ENCODE peak calls at places on chromosome 3, in ten cellular contexts. One of them, this sample, is unnamed.

GRCh38 chr3:45496550-45496949 is 98.0 kb upstream of the LIMD1 start:
- DNase-seq in body of pancreas: peak
- DNase-seq in heart left ventricle: peak
- DNase-seq in ovary: peak
- DNase-seq in sigmoid colon: no peak
- DNase-seq in IMR-90: no peak
- DNase-seq in stomach: no peak
- DNase-seq in transverse colon: no peak
- DNase-seq in Peyer's patch: no peak
- DNase-seq in NB4: no peak
- DNase-seq in this sample: no peak

GRCh38 chr3:126711361-126711760 is 7.3 kb downstream of the CHCHD6 start:
- DNase-seq in Peyer's patch: no peak
- DNase-seq in ovary: no peak
- DNase-seq in sigmoid colon: no peak
- DNase-seq in transverse colon: no peak
- DNase-seq in stomach: no peak
- DNase-seq in NB4: no peak
- DNase-seq in body of pancreas: no peak
- DNase-seq in IMR-90: peak
- DNase-seq in heart left ventricle: no peak
- DNase-seq in this sample: no peak

GRCh38 chr3:139935866-139936817 is 1.2 kb downstream of the CLSTN2 start:
- DNase-seq in ovary: peak
- DNase-seq in sigmoid colon: peak
- DNase-seq in NB4: no peak
- DNase-seq in stomach: peak
- DNase-seq in transverse colon: no peak
- DNase-seq in heart left ventricle: peak
- DNase-seq in Peyer's patch: no peak
- DNase-seq in body of pancreas: peak
- DNase-seq in IMR-90: no peak
- DNase-seq in this sample: peak

GRCh38 chr3:95319921-95320494 is 1257.1 kb downstream of the NSUN3 start:
- DNase-seq in body of pancreas: no peak
- DNase-seq in IMR-90: no peak
- DNase-seq in NB4: no peak
- DNase-seq in Peyer's patch: no peak
- DNase-seq in transverse colon: no peak
- DNase-seq in heart left ventricle: no peak
- DNase-seq in stomach: no peak
- DNase-seq in ovary: no peak
- DNase-seq in sigmoid colon: no peak
- DNase-seq in this sample: no peak

GRCh38 chr3:37536799-37537311 is 324.8 kb upstream of the CTDSPL start:
- DNase-seq in ovary: no peak
- DNase-seq in heart left ventricle: no peak
- DNase-seq in transverse colon: no peak
- DNase-seq in IMR-90: no peak
- DNase-seq in Peyer's patch: no peak
- DNase-seq in NB4: no peak
- DNase-seq in stomach: no peak
- DNase-seq in body of pancreas: no peak
- DNase-seq in sigmoid colon: no peak
- DNase-seq in this sample: no peak

GRCh38 chr3:177354461-177354860 is 157.2 kb upstream of the TBL1XR1 start:
- DNase-seq in NB4: no peak
- DNase-seq in stomach: no peak
- DNase-seq in Peyer's patch: no peak
- DNase-seq in transverse colon: no peak
- DNase-seq in ovary: no peak
- DNase-seq in body of pancreas: no peak
- DNase-seq in sigmoid colon: no peak
- DNase-seq in IMR-90: no peak
- DNase-seq in heart left ventricle: no peak
- DNase-seq in this sample: no peak

GRCh38 chr3:8589880-8590556 is 54.6 kb downstream of the SSUH2 start:
- DNase-seq in stomach: no peak
- DNase-seq in NB4: no peak
- DNase-seq in body of pancreas: no peak
- DNase-seq in ovary: no peak
- DNase-seq in transverse colon: no peak
- DNase-seq in heart left ventricle: no peak
- DNase-seq in Peyer's patch: no peak
- DNase-seq in IMR-90: peak
- DNase-seq in sigmoid colon: no peak
- DNase-seq in this sample: no peak

GRCh38 chr3:62497156-62497555 is 123.8 kb upstream of the FEZF2 start:
- DNase-seq in NB4: no peak
- DNase-seq in sigmoid colon: no peak
- DNase-seq in IMR-90: no peak
- DNase-seq in transverse colon: no peak
- DNase-seq in stomach: no peak
- DNase-seq in body of pancreas: no peak
- DNase-seq in Peyer's patch: no peak
- DNase-seq in heart left ventricle: no peak
- DNase-seq in ovary: no peak
- DNase-seq in this sample: no peak

GRCh38 chr3:50516048-50516871 is 12.8 kb upstream of the CACNA2D2 start:
- DNase-seq in ovary: peak
- DNase-seq in NB4: peak
- DNase-seq in body of pancreas: peak
- DNase-seq in stomach: peak
- DNase-seq in IMR-90: no peak
- DNase-seq in transverse colon: peak
- DNase-seq in Peyer's patch: peak
- DNase-seq in sigmoid colon: no peak
- DNase-seq in heart left ventricle: peak
- DNase-seq in this sample: peak

GRCh38 chr3:27533718-27534578 is 49.8 kb upstream of the SLC4A7 start:
- DNase-seq in stomach: peak
- DNase-seq in IMR-90: peak
- DNase-seq in NB4: peak
- DNase-seq in sigmoid colon: peak
- DNase-seq in Peyer's patch: peak
- DNase-seq in transverse colon: peak
- DNase-seq in heart left ventricle: no peak
- DNase-seq in ovary: no peak
- DNase-seq in body of pancreas: peak
- DNase-seq in this sample: no peak

GRCh38 chr3:129268396-129268795 is 10.3 kb upstream of the HMCES start:
- DNase-seq in ovary: no peak
- DNase-seq in NB4: no peak
- DNase-seq in body of pancreas: no peak
- DNase-seq in transverse colon: no peak
- DNase-seq in IMR-90: no peak
- DNase-seq in stomach: no peak
- DNase-seq in Peyer's patch: no peak
- DNase-seq in sigmoid colon: peak
- DNase-seq in heart left ventricle: no peak
- DNase-seq in this sample: no peak

GRCh38 chr3:124745092-124745491 is 14.8 kb downstream of the UMPS start:
- DNase-seq in NB4: no peak
- DNase-seq in stomach: no peak
- DNase-seq in Peyer's patch: no peak
- DNase-seq in IMR-90: no peak
- DNase-seq in sigmoid colon: no peak
- DNase-seq in body of pancreas: no peak
- DNase-seq in ovary: no peak
- DNase-seq in transverse colon: no peak
- DNase-seq in heart left ventricle: no peak
- DNase-seq in this sample: no peak

GRCh38 chr3:124741027-124741426 is 10.8 kb downstream of the UMPS start:
- DNase-seq in ovary: no peak
- DNase-seq in stomach: no peak
- DNase-seq in transverse colon: no peak
- DNase-seq in body of pancreas: no peak
- DNase-seq in Peyer's patch: no peak
- DNase-seq in heart left ventricle: no peak
- DNase-seq in NB4: no peak
- DNase-seq in IMR-90: peak
- DNase-seq in sigmoid colon: no peak
- DNase-seq in this sample: no peak

GRCh38 chr3:124748560-124749198 is 18.4 kb downstream of the UMPS start:
- DNase-seq in stomach: no peak
- DNase-seq in body of pancreas: no peak
- DNase-seq in NB4: no peak
- DNase-seq in sigmoid colon: no peak
- DNase-seq in Peyer's patch: no peak
- DNase-seq in ovary: no peak
- DNase-seq in IMR-90: no peak
- DNase-seq in transverse colon: no peak
- DNase-seq in heart left ventricle: no peak
- DNase-seq in this sample: no peak

GRCh38 chr3:124747111-124747981 is 17.1 kb downstream of the UMPS start:
- DNase-seq in ovary: no peak
- DNase-seq in heart left ventricle: no peak
- DNase-seq in Peyer's patch: no peak
- DNase-seq in NB4: no peak
- DNase-seq in transverse colon: no peak
- DNase-seq in body of pancreas: no peak
- DNase-seq in IMR-90: no peak
- DNase-seq in sigmoid colon: no peak
- DNase-seq in stomach: no peak
- DNase-seq in this sample: peak

GRCh38 chr3:124745756-124746155 is 15.5 kb downstream of the UMPS start:
- DNase-seq in heart left ventricle: no peak
- DNase-seq in stomach: no peak
- DNase-seq in Peyer's patch: no peak
- DNase-seq in ovary: no peak
- DNase-seq in body of pancreas: no peak
- DNase-seq in IMR-90: no peak
- DNase-seq in transverse colon: no peak
- DNase-seq in NB4: no peak
- DNase-seq in sigmoid colon: no peak
- DNase-seq in this sample: peak
- TF ChIP-seq POLR2A in heart left ventricle: no peak
- TF ChIP-seq POLR2A in stomach: no peak
- TF ChIP-seq POLR2A in Peyer's patch: no peak
- TF ChIP-seq POLR2A in ovary: no peak
- TF ChIP-seq POLR2A in body of pancreas: no peak
- TF ChIP-seq POLR2A in IMR-90: no peak
- TF ChIP-seq POLR2A in transverse colon: no peak
- TF ChIP-seq POLR2A in NB4: no peak
- TF ChIP-seq POLR2A in sigmoid colon: no peak
- TF ChIP-seq POLR2A in this sample: no peak

GRCh38 chr3:11643212-11644087 is at the start of gene VGLL4:
- DNase-seq in transverse colon: peak
- DNase-seq in heart left ventricle: peak
- DNase-seq in sigmoid colon: peak
- DNase-seq in stomach: peak
- DNase-seq in IMR-90: peak
- DNase-seq in ovary: peak
- DNase-seq in Peyer's patch: peak
- DNase-seq in body of pancreas: peak
- DNase-seq in NB4: peak
- DNase-seq in this sample: peak

GRCh38 chr3:11641683-11642407 is 1.9 kb downstream of the VGLL4 start:
- DNase-seq in heart left ventricle: no peak
- DNase-seq in ovary: no peak
- DNase-seq in NB4: peak
- DNase-seq in body of pancreas: peak
- DNase-seq in Peyer's patch: no peak
- DNase-seq in stomach: no peak
- DNase-seq in transverse colon: no peak
- DNase-seq in IMR-90: peak
- DNase-seq in sigmoid colon: no peak
- DNase-seq in this sample: peak

GRCh38 chr3:11641316-11641682 is 2.4 kb downstream of the VGLL4 start:
- DNase-seq in body of pancreas: no peak
- DNase-seq in ovary: no peak
- DNase-seq in IMR-90: peak
- DNase-seq in transverse colon: no peak
- DNase-seq in sigmoid colon: no peak
- DNase-seq in Peyer's patch: no peak
- DNase-seq in heart left ventricle: no peak
- DNase-seq in NB4: no peak
- DNase-seq in stomach: no peak
- DNase-seq in this sample: no peak

GRCh38 chr3:11640009-11640673 is 3.6 kb downstream of the VGLL4 start:
- DNase-seq in transverse colon: no peak
- DNase-seq in heart left ventricle: no peak
- DNase-seq in ovary: no peak
- DNase-seq in body of pancreas: no peak
- DNase-seq in Peyer's patch: no peak
- DNase-seq in IMR-90: peak
- DNase-seq in sigmoid colon: no peak
- DNase-seq in NB4: no peak
- DNase-seq in stomach: no peak
- DNase-seq in this sample: no peak

GRCh38 chr3:11642455-11643162 is 1.1 kb downstream of the VGLL4 start:
- DNase-seq in ovary: peak
- DNase-seq in NB4: peak
- DNase-seq in transverse colon: peak
- DNase-seq in sigmoid colon: peak
- DNase-seq in IMR-90: peak
- DNase-seq in heart left ventricle: peak
- DNase-seq in Peyer's patch: peak
- DNase-seq in body of pancreas: peak
- DNase-seq in stomach: peak
- DNase-seq in this sample: peak
- TF ChIP-seq POLR2A in ovary: peak
- TF ChIP-seq POLR2A in NB4: peak
- TF ChIP-seq POLR2A in transverse colon: peak
- TF ChIP-seq POLR2A in sigmoid colon: peak
- TF ChIP-seq POLR2A in IMR-90: peak
- TF ChIP-seq POLR2A in heart left ventricle: no peak
- TF ChIP-seq POLR2A in Peyer's patch: no peak
- TF ChIP-seq POLR2A in body of pancreas: peak
- TF ChIP-seq POLR2A in stomach: no peak
- TF ChIP-seq POLR2A in this sample: peak

GRCh38 chr3:40505599-40506462 is at the start of gene ZNF620:
- DNase-seq in body of pancreas: peak
- DNase-seq in IMR-90: peak
- DNase-seq in transverse colon: peak
- DNase-seq in ovary: peak
- DNase-seq in sigmoid colon: peak
- DNase-seq in Peyer's patch: peak
- DNase-seq in NB4: peak
- DNase-seq in stomach: peak
- DNase-seq in heart left ventricle: peak
- DNase-seq in this sample: peak
- TF ChIP-seq POLR2A in body of pancreas: peak
- TF ChIP-seq POLR2A in IMR-90: peak
- TF ChIP-seq POLR2A in transverse colon: peak
- TF ChIP-seq POLR2A in ovary: peak
- TF ChIP-seq POLR2A in sigmoid colon: peak
- TF ChIP-seq POLR2A in Peyer's patch: peak
- TF ChIP-seq POLR2A in NB4: no peak
- TF ChIP-seq POLR2A in stomach: no peak
- TF ChIP-seq POLR2A in heart left ventricle: no peak
- TF ChIP-seq POLR2A in this sample: peak

DNA sequence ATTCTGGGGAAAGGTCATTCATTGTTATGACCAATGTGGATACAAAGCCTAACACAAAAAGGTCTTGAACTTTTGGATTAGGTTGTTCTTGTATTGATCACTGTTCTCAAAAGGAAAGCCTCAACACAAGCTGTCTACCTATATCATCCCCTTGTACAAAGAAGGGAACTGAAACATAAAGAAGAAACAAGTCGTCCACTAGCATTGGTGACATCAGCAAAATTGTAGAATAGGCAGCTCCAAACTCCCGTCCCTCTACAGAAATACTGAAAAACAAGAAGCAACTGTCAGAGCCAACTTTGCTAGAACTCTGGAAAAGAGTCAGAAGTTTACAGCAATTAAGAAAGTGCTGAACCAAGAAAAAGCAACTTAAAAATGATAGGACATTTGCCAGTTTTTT is 7.5 kb upstream of the NR1I2 start:
- DNase-seq in body of pancreas: no peak
- DNase-seq in stomach: no peak
- DNase-seq in Peyer's patch: no peak
- DNase-seq in ovary: no peak
- DNase-seq in NB4: no peak
- DNase-seq in transverse colon: no peak
- DNase-seq in sigmoid colon: no peak
- DNase-seq in IMR-90: no peak
- DNase-seq in heart left ventricle: no peak
- DNase-seq in this sample: no peak
- TF ChIP-seq POLR2A in body of pancreas: no peak
- TF ChIP-seq POLR2A in stomach: no peak
- TF ChIP-seq POLR2A in Peyer's patch: no peak
- TF ChIP-seq POLR2A in ovary: no peak
- TF ChIP-seq POLR2A in NB4: no peak
- TF ChIP-seq POLR2A in transverse colon: no peak
- TF ChIP-seq POLR2A in sigmoid colon: no peak
- TF ChIP-seq POLR2A in IMR-90: no peak
- TF ChIP-seq POLR2A in heart left ventricle: no peak
- TF ChIP-seq POLR2A in this sample: no peak

This sample was measured in thyroid gland.